ENCODE peak calls at places on chromosome 15, in seven cellular contexts. Z is activated CD4-positive, alpha-beta T cell treated with anti-CD3 and anti-CD28 coated beads, Interleukin-2, amount 50 U/mL, for 1 hour; K is B cell; M is H9; I is A172; Q is HCT116; Y is NCI-H1092. V is an unnamed sample.

GRCh38 chr15:59953392-59953883 is 50.7 kb upstream of the FOXB1 start:
- DNase-seq in Z (no peak), K (no peak), M (no peak), I (no peak), Q (no peak), Y (peak; percentile 62), V (no peak)

GRCh38 chr15:92968926-92969664 is 69.0 kb downstream of the CHD2 start:
- DNase-seq in Z (no peak), K (no peak), M (no peak), I (no peak), Q (no peak), Y (no peak), V (no peak)

GRCh38 chr15:72315706-72316370 is 4.1 kb downstream of the CELF6 start:
- DNase-seq in Z (no peak), K (no peak), M (peak; percentile 21), I (no peak), Q (no peak), Y (no peak), V (no peak)

GRCh38 chr15:58736244-58736643 is 13.3 kb downstream of the ADAM10 start:
- DNase-seq in Z (no peak), K (no peak), M (no peak), I (no peak), Q (no peak), Y (no peak), V (no peak)

GRCh38 chr15:40252141-40252437 is 13.2 kb downstream of the PAK6 start:
- DNase-seq in Z (no peak), K (no peak), M (no peak), I (no peak), Q (no peak), Y (no peak), V (no peak)

GRCh38 chr15:45660231-45660979 is 25.6 kb downstream of the SQOR start:
- DNase-seq in Z (no peak), K (no peak), M (no peak), I (no peak), Q (no peak), Y (no peak), V (no peak)

GRCh38 chr15:78182336-78182700 is 33.2 kb downstream of the IDH3A start:
- DNase-seq in Z (no peak), K (no peak), M (no peak), I (no peak), Q (no peak), Y (no peak), V (no peak)

GRCh38 chr15:78455749-78456148 is 17.7 kb downstream of the IREB2 start:
- DNase-seq in Z (no peak), K (no peak), M (no peak), I (no peak), Q (no peak), Y (peak; percentile 72), V (no peak)

GRCh38 chr15:85047271-85047948 is 65.8 kb downstream of the PDE8A start:
- DNase-seq in Z (no peak), K (peak; percentile 20), M (no peak), I (peak; percentile 85), Q (no peak), Y (no peak), V (peak; percentile 8)

GRCh38 chr15:99434506-99435137 is 131.2 kb upstream of the MEF2A start:
- DNase-seq in Z (no peak), K (no peak), M (no peak), I (no peak), Q (no peak), Y (no peak), V (no peak)

GRCh38 chr15:65509321-65509720 is 8.2 kb downstream of the DPP8 start:
- DNase-seq in Z (no peak), K (no peak), M (no peak), I (no peak), Q (no peak), Y (no peak), V (no peak)

GRCh38 chr15:44094776-44095175 is 100.3 kb downstream of the FRMD5 start:
- DNase-seq in Z (no peak), K (no peak), M (no peak), I (no peak), Q (no peak), Y (no peak), V (no peak)

GRCh38 chr15:60592386-60593339 is 113.7 kb upstream of the ICE2 start:
- DNase-seq in Z (peak; percentile 86), K (peak; percentile 81), M (peak; percentile 91), I (peak; percentile 22), Q (no peak), Y (peak; percentile 64), V (peak; percentile 82)

GRCh38 chr15:29666241-29666640 is 156.0 kb downstream of the TJP1 start:
- DNase-seq in Z (no peak), K (no peak), M (no peak), I (no peak), Q (no peak), Y (no peak), V (no peak)

GRCh38 chr15:79436037-79436780 is 4.1 kb downstream of the MINAR1 start:
- DNase-seq in Z (no peak), K (no peak), M (no peak), I (no peak), Q (no peak), Y (no peak), V (no peak)

GRCh38 chr15:77035999-77036471 is 34.9 kb downstream of the TSPAN3 start:
- DNase-seq in Z (no peak), K (no peak), M (peak; percentile 25), I (no peak), Q (no peak), Y (no peak), V (no peak)

V was measured in T-cell.